ENCODE peak calls at places on chromosomes 3 and 15, in eight cellular contexts. M is PC-3, Z is GM10248, Q is OCI-LY7, R is RWPE1, X is AG10803, V is fibroblast of mammary gland, A is fibroblast of lung. J is an unnamed sample.

GRCh38 chr15:48641416-48641815 is 4.1 kb downstream of the FBN1 start:
- DNase-seq in R (peak), Q (peak), A (no peak), Z (peak), V (peak), X (no peak), M (peak), J (no peak)

GRCh38 chr3:127456471-127457093 is 134.0 kb downstream of the TPRA1 start:
- DNase-seq in R (peak), X (peak), Z (no peak), V (peak), Q (no peak), A (peak), M (peak), J (no peak)

GRCh38 chr3:56323986-56324420 is 144.3 kb downstream of the ERC2 start:
- DNase-seq in A (peak), X (peak), Z (no peak), M (peak), Q (no peak), R (peak), V (peak), J (no peak)

GRCh38 chr3:54374214-54374855 is 252.0 kb downstream of the CACNA2D3 start:
- DNase-seq in Z (peak), V (no peak), Q (peak), X (no peak), A (no peak), R (peak), M (no peak), J (no peak)

GRCh38 chr3:101146946-101147345 is 153.7 kb upstream of the ABI3BP start:
- DNase-seq in R (no peak), Q (no peak), Z (no peak), V (no peak), M (no peak), A (no peak), X (peak), J (no peak)

GRCh38 chr3:63654931-63655330 is 2.5 kb downstream of the SNTN start:
- DNase-seq in R (no peak), Z (no peak), X (peak), A (peak), Q (no peak), M (no peak), V (peak), J (no peak)

GRCh38 chr3:45026038-45026437 is at the start of gene CLEC3B:
- DNase-seq in Z (no peak), R (no peak), Q (no peak), A (peak), M (peak), X (peak), V (peak), J (no peak)

GRCh38 chr3:58623961-58624360 is 42.6 kb downstream of the FAM3D start:
- DNase-seq in Z (no peak), X (peak), Q (no peak), A (peak), M (no peak), V (peak), R (no peak), J (no peak)

GRCh38 chr3:24145981-24146822 is 201.1 kb downstream of the NR1D2 start:
- DNase-seq in X (peak), Q (no peak), Z (no peak), V (peak), R (peak), A (peak), M (peak), J (no peak)

GRCh38 chr3:106262976-106263375 is 394.2 kb upstream of the CBLB start:
- DNase-seq in V (no peak), M (no peak), X (peak), A (no peak), Q (no peak), Z (no peak), R (no peak), J (no peak)

GRCh38 chr3:168952551-168952950 is 711.0 kb downstream of the MECOM start:
- DNase-seq in V (peak), Z (no peak), Q (no peak), A (peak), M (peak), X (peak), R (peak), J (no peak)

GRCh38 chr15:36982441-36982840 is 117.9 kb downstream of the MEIS2 start:
- DNase-seq in R (no peak), M (no peak), A (peak), Z (no peak), V (peak), Q (no peak), X (peak), J (no peak)

GRCh38 chr3:55541016-55541415 is 53.9 kb upstream of the WNT5A start:
- DNase-seq in X (peak), A (no peak), M (no peak), V (no peak), Q (no peak), Z (no peak), R (no peak), J (no peak)

GRCh38 chr3:153209596-153209995 is 47.6 kb downstream of the RAP2B start:
- DNase-seq in V (peak), Q (no peak), A (peak), M (peak), Z (no peak), R (peak), X (peak), J (no peak)

GRCh38 chr3:112360574-112360973 is 27.6 kb downstream of the CD200 start:
- DNase-seq in R (no peak), V (no peak), A (peak), Z (no peak), Q (no peak), M (no peak), X (peak), J (no peak)

GRCh38 chr3:189084620-189085019 is 87.2 kb upstream of the TPRG1 start:
- DNase-seq in Z (no peak), Q (no peak), X (no peak), M (no peak), R (no peak), V (peak), A (no peak), J (no peak)

GRCh38 chr3:194488007-194488742 is 1.4 kb upstream of the ATP13A3 start:
- DNase-seq in M (peak), V (no peak), X (no peak), A (peak), Q (no peak), Z (no peak), R (peak), J (no peak)

GRCh38 chr15:31486506-31486905 is 159.9 kb downstream of the KLF13 start:
- DNase-seq in Q (no peak), A (no peak), R (no peak), Z (no peak), M (no peak), X (no peak), V (no peak), J (no peak)

GRCh38 chr15:65936317-65936716 is 67.0 kb downstream of the RAB11A start:
- DNase-seq in Q (no peak), V (no peak), X (no peak), M (no peak), A (no peak), Z (no peak), R (no peak), J (no peak)

GRCh38 chr3:125116311-125117069 is 60.7 kb upstream of the HEG1 start:
- DNase-seq in Z (no peak), Q (no peak), R (peak), M (peak), X (peak), A (peak), V (peak), J (no peak)

GRCh38 chr3:128572644-128573105 is 77.9 kb downstream of the RPN1 start:
- DNase-seq in A (no peak), M (peak), X (no peak), Z (peak), Q (no peak), V (no peak), R (no peak), J (no peak)

GRCh38 chr15:71627188-71627587 is 183.2 kb upstream of the NR2E3 start:
- DNase-seq in M (no peak), A (no peak), Q (no peak), R (no peak), Z (no peak), X (no peak), V (no peak), J (no peak)

DNA sequence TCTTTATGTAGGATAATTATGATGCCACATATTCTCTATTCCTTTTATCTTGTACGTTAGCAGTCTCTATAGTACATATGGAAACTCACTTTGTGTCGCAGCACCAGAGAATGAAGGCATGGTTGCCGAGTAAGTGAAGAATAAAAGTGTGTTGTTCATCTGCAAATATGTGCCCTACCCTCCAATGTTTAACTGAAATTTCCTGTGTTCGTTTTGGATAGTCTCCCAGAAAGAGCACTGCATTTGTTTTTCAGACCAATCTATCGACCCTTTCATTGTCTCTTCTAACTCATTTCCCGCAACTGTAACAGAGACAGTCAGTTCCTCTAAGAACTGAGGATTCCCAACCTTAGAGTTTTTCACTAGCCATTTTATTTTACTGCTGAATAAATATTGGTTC is 592.9 kb downstream of the TUSC7 start:
- DNase-seq in Z (no peak), X (no peak), R (no peak), Q (no peak), A (peak), M (no peak), V (no peak), J (no peak)
- TF ChIP-seq CTCF in Z (no peak), X (no peak), R (no peak), Q (no peak), A (no peak), M (no peak), V (no peak), J (no peak)

GRCh38 chr3:148957586-148957985 is 33.8 kb upstream of the GYG1 start:
- DNase-seq in V (no peak), R (no peak), Z (no peak), A (no peak), M (peak), Q (peak), X (no peak), J (no peak)
- TF ChIP-seq CTCF in V (peak), R (no peak), Z (peak), A (no peak), M (peak), Q (peak), X (peak), J (peak)

GRCh38 chr3:72185549-72186484 is 400.9 kb upstream of the PROK2 start:
- DNase-seq in V (peak), X (peak), R (peak), A (peak), M (peak), Q (peak), Z (peak), J (no peak)

GRCh38 chr3:72189344-72189743 is 404.4 kb upstream of the PROK2 start:
- DNase-seq in Z (no peak), X (no peak), V (no peak), R (no peak), M (no peak), A (no peak), Q (no peak), J (no peak)

GRCh38 chr3:72190050-72190449 is 405.1 kb upstream of the PROK2 start:
- DNase-seq in R (no peak), Z (no peak), Q (no peak), M (no peak), X (no peak), V (no peak), A (no peak), J (no peak)

GRCh38 chr3:72186485-72186864 is 401.5 kb upstream of the PROK2 start:
- DNase-seq in M (peak), A (peak), R (peak), Z (no peak), Q (no peak), V (peak), X (peak), J (no peak)

DNA sequence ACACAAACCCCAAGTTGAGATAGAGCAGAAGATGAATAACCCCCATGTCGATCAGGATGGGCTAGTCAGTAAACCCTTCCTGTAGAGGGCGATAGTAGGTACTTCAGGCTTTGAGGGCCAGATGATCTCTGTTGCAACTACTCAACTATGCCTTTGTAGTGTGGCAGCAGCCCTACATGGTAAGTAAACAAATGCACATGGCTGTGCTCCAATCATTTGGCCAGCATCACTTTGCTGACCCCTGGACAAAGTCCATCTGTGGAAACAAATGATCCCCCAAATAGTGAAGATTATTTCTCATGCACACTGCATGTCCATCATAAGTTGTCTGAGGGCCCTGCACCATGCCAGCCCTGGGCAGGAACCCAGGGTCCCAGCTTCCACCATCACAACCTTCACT is 402.2 kb upstream of the PROK2 start:
- DNase-seq in R (no peak), X (no peak), M (no peak), Z (peak), V (no peak), Q (peak), A (no peak), J (no peak)
- TF ChIP-seq CTCF in R (no peak), X (peak), M (no peak), Z (no peak), V (peak), Q (peak), A (no peak), J (no peak)

GRCh38 chr3:2770451-2770850 is 339.7 kb downstream of the IL5RA start:
- DNase-seq in X (no peak), Q (no peak), R (no peak), M (no peak), Z (no peak), V (no peak), A (no peak), J (no peak)

GRCh38 chr3:2765002-2765579 is 345.1 kb downstream of the IL5RA start:
- DNase-seq in Q (no peak), M (no peak), R (no peak), A (no peak), Z (no peak), X (no peak), V (no peak), J (no peak)
- TF ChIP-seq CTCF in Q (peak), M (no peak), R (no peak), A (no peak), Z (peak), X (no peak), V (no peak), J (peak)

GRCh38 chr3:97711664-97712063 is 52.9 kb upstream of the ARL6 start:
- DNase-seq in V (no peak), R (no peak), X (no peak), A (no peak), Z (no peak), Q (no peak), M (no peak), J (no peak)

GRCh38 chr3:97699889-97700288 is 64.7 kb upstream of the ARL6 start:
- DNase-seq in R (no peak), M (no peak), A (no peak), Q (no peak), Z (no peak), X (no peak), V (no peak), J (no peak)

DNA sequence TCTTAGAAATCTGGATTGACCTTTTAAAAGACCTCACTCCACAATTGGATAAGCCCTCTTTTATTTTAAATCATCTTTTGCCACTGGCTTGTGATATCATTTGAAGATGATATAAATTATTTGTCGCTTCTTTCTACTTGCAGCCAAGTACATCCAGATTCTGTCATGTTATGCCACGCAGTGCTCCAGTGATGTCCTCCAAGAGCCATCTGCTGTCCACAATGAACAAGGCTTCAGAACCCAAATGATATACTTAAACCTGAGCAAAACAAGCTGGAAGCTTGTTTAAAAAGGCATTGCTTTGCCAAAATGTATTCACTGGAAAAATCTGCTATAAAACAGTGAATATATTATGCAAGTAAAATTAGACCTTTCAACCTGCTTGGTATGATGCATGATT is 58.8 kb upstream of the ARL6 start:
- DNase-seq in X (no peak), V (no peak), Q (no peak), M (no peak), R (no peak), A (no peak), Z (no peak), J (no peak)
- TF ChIP-seq CTCF in X (no peak), V (no peak), Q (no peak), M (no peak), R (no peak), A (no peak), Z (no peak), J (no peak)

DNA sequence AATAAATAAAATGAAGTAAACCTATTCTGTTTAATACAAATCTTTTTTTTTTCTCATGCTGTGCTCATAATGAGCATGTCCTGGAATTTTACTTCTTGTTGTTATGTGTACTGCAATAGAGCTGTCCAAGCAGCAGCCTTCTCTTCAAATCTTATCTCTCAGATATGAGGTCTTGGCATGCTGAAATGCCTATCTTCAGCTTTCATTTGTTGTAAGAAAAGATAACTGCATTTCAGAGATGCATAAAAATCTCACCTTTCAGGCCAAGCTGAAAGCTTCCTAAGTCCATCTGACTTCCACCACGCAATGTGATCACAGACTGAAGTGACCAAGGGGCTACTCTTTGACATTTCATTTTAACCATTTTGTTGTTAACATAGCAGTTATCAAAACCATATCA is 43.4 kb upstream of the LRRC3B start:
- DNase-seq in R (no peak), V (no peak), Q (no peak), Z (no peak), X (no peak), A (no peak), M (no peak), J (no peak)
- TF ChIP-seq CTCF in R (no peak), V (no peak), Q (no peak), Z (no peak), X (no peak), A (no peak), M (no peak), J (no peak)

DNA sequence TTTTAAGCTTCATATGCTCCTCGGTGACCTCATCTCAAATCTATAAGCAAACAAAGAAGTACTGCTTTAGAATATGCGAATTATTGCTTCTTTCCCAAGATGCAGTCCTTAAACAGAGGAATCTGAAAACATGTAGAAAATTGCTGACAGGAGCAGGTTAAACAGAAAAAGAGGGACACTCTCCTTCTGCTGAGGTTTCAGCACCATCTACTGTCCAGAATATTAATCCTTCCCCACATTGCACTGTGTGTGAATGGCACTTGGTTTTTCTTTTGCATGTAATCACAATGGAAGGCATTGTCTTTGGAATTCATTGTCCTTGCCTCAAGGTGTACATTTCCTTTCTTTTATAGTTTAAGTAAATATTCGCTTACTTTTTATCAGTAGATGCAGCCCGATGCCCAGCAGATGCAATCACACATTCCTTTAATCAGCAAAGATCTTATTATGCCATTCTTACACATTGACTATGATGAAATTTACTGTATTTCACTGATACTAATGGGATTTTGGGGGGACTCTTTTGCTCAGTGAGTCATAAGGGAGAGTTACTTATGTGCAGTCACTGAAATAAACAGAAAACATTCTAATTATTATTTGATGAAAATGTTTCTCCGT is 94.6 kb downstream of the IL5RA start:
- DNase-seq in Z (no peak), X (no peak), V (peak), M (peak), A (peak), Q (no peak), R (no peak), J (no peak)
- TF ChIP-seq CTCF in Z (peak), X (peak), V (peak), M (peak), A (no peak), Q (peak), R (no peak), J (peak)

J was measured in type B pancreatic cell.